ENCODE peak calls at places on chromosome 11, in seven cellular contexts. D, J, Z, V, Y, G and C are unnamed samples. For H3K4me1, the result is how much of the 10 kb centered on the place peaks cover.

GRCh38 chr11:11510939-11511338 is 110.9 kb downstream of the GALNT18 start:
- DNase-seq in D (no peak), J (peak), Z (no peak), V (no peak), Y (no peak), G (no peak), C (peak)

GRCh38 chr11:82174610-82175009 is 559.1 kb downstream of the FAM181B start:
- DNase-seq in D (no peak), J (peak), Z (no peak), V (no peak), Y (no peak), G (no peak), C (no peak)

GRCh38 chr11:68704887-68705286 is 20.5 kb downstream of the GAL start:
- DNase-seq in D (no peak), J (peak), Z (no peak), V (no peak), Y (no peak), G (no peak), C (no peak)

GRCh38 chr11:49405743-49406142 is 197.3 kb upstream of the FOLH1 start:
- DNase-seq in D (no peak), J (no peak), Z (no peak), V (no peak), Y (no peak), G (peak), C (no peak)

GRCh38 chr11:93652161-93652597 is 9.3 kb upstream of the CEP295 start:
- DNase-seq in D (peak), J (peak), Z (no peak), V (peak), Y (no peak), G (no peak), C (peak)

GRCh38 chr11:45089251-45089650 is 57.2 kb upstream of the PRDM11 start:
- DNase-seq in D (peak), J (no peak), Z (peak), V (peak), Y (no peak), G (no peak), C (peak)

GRCh38 chr11:76672431-76673163 is 2.0 kb upstream of the LRRC32 start:
- DNase-seq in D (no peak), J (no peak), Z (no peak), V (no peak), Y (no peak), G (no peak), C (no peak)

GRCh38 chr11:27514076-27514475 is 7.5 kb upstream of the LIN7C start:
- DNase-seq in D (no peak), J (no peak), Z (no peak), V (no peak), Y (no peak), G (no peak), C (no peak)

GRCh38 chr11:116052603-116053537 is 548.7 kb upstream of the CADM1 start:
- DNase-seq in D (no peak), J (peak), Z (no peak), V (no peak), Y (no peak), G (no peak), C (no peak)

GRCh38 chr11:58301576-58301975 is 33.5 kb upstream of the OR10W1 start:
- DNase-seq in D (no peak), J (no peak), Z (no peak), V (no peak), Y (no peak), G (no peak), C (no peak)

GRCh38 chr11:111725621-111726020 is 40.6 kb downstream of the PPP2R1B start:
- DNase-seq in D (no peak), J (no peak), Z (no peak), V (no peak), Y (no peak), G (no peak), C (no peak)

GRCh38 chr11:77457340-77457739 is 16.6 kb downstream of the PAK1 start:
- DNase-seq in D (no peak), J (peak), Z (no peak), V (no peak), Y (no peak), G (no peak), C (no peak)

GRCh38 chr11:9150944-9151343 is 59.5 kb upstream of the SCUBE2 start:
- DNase-seq in D (no peak), J (no peak), Z (no peak), V (peak), Y (no peak), G (no peak), C (no peak)
- H3K27ac ChIP-seq in D (peak), J (no peak), Z (no peak), V (peak), Y (no peak), G (no peak), C (no peak)

GRCh38 chr11:2690261-2690575 is 9.6 kb downstream of the KCNQ1OT1 start:
- DNase-seq in D (no peak), J (no peak), Z (peak), V (peak), Y (no peak), G (peak), C (no peak)
- H3K4me1 ChIP-seq in D (under half), J (under half), Z (under half), V (half or more), Y (under half), G (under half), C (under half)

GRCh38 chr11:33713914-33714398 is 13.3 kb upstream of the C11orf91 start:
- DNase-seq in D (no peak), J (no peak), Z (no peak), V (no peak), Y (no peak), G (no peak), C (no peak)
- H3K4me3 ChIP-seq in D (no peak), J (no peak), Z (no peak), V (no peak), Y (no peak), G (no peak), C (no peak)

DNA sequence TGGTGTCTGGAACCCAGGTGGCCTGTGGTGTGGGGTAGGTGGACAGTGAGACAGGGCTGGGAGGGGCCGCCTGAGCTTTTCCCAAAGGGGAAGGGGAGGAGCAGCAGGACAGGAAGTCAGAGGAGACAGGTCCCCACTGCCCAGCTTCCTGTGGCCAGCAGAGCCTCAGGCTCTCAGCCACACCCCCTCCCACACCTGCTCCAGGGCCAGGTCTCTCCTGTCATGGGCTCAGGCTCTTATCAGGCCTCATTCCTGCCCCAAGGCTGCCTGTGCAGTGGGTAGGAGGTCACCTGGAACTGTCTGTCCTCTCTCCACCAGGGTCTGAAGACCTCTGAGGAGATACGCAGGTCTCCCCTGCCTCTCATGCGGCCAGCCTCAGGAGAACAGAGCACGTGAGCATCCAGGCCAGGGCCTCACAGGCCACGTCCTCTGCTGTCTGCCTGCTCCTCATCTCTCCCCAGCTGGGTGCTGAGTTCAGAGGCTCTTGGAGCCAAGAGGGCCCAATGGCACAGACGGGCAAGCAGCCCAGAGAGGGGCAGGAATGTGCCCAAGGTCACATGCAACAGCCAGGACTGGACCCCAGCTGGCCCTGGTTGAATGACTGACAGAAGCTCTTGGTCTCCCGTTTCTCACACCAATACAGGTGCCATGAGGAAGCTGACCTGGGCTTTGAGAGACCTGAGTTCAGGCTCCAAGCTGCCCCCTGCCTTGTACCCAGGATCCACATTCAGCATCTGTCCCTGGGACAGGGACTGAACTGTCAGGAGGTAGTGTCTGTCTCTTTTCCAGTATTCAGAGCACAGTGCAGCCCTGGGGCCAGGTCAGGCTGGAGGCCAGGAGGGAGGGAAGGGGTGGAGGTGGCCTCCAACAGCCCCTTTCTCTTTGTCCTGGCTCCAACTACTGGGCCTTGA is 16.7 kb downstream of the STARD10 start:
- DNase-seq in D (no peak), J (no peak), Z (no peak), V (no peak), Y (no peak), G (peak), C (no peak)
- H3K27ac ChIP-seq in D (no peak), J (no peak), Z (no peak), V (no peak), Y (no peak), G (peak), C (no peak)

DNA sequence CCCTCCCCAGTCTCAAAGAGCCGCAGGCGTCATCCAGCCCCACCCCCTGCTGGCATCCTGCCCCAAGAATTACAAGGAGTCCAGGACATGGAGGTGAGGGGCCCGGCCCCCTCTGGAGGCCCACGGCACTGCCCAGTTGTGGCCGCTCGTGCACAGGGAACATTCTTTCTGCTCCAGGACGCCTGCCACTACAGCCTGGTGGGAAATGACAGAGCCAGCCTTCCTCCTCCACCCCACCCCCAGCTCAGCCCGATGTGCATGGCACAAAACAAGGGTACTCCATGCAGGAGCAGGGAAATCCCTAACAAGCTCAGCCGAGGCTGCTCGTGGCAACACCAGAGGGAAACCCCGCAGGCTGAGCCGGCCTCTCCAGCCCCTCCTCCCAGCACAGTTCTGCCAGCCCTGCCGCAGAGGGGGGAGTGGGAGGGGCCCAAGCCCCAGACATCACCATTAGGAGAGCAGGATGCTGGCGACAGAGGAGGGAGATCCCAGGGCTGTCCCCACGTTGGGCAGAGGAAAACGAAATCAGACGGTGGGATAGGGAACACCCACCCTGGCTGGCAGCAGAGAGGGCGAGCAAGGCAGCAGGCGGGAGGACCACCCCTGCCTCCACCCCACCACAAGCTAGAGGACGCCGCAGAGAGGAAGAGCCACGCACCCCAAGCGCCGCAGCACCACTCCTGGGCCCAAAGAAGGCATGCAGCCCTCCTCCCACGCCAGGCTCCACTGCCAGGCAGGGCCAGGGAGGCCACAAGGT is 10.0 kb downstream of the IGSF9B start:
- DNase-seq in D (no peak), J (peak), Z (no peak), V (no peak), Y (no peak), G (no peak), C (no peak)
- H3K4me1 ChIP-seq in D (under half), J (half or more), Z (under half), V (under half), Y (under half), G (under half), C (under half)

GRCh38 chr11:118050208-118050891 is 26.5 kb upstream of the TMPRSS4 start:
- DNase-seq in D (no peak), J (no peak), Z (no peak), V (no peak), Y (no peak), G (no peak), C (no peak)

GRCh38 chr11:118051136-118051610 is 25.7 kb upstream of the TMPRSS4 start:
- DNase-seq in D (no peak), J (no peak), Z (no peak), V (no peak), Y (no peak), G (no peak), C (no peak)

GRCh38 chr11:118051611-118052461 is 25.0 kb upstream of the TMPRSS4 start:
- DNase-seq in D (no peak), J (no peak), Z (no peak), V (no peak), Y (no peak), G (no peak), C (no peak)

GRCh38 chr11:118054712-118055640 is 21.9 kb upstream of the TMPRSS4 start:
- DNase-seq in D (no peak), J (no peak), Z (no peak), V (no peak), Y (no peak), G (no peak), C (no peak)

DNA sequence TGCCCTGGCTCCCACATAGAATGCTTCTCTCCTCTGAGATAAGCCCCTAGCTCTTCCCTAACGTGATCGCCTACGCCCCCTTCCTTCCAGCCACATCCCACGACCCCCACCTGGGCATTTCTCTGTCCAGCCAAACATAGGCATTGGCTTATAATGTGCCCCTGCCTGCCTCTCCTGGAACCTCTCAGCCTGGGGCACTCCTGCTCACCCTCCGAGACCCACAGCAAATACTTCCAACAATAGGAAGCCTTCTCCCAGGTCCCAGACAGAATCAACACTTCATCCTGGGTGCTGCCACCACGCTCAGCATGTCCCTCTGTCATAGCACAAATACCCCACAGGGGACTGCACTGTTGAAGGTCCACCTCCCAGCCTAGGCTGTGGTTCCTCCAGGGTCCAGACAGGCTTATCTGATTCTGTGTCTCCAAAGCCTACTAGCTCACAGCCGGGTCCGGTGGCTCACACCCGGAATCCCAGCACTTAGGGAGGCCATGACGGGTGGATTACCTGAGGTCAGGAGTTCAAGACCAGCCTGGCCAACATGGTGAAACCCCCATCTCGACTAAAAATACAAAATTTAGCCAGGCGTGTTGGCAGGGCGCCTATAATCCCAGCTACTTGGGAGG is 24.2 kb upstream of the TMPRSS4 start:
- DNase-seq in D (no peak), J (no peak), Z (no peak), V (no peak), Y (no peak), G (no peak), C (no peak)
- H3K4me3 ChIP-seq in D (no peak), J (no peak), Z (no peak), V (no peak), Y (no peak), G (no peak), C (no peak)

DNA sequence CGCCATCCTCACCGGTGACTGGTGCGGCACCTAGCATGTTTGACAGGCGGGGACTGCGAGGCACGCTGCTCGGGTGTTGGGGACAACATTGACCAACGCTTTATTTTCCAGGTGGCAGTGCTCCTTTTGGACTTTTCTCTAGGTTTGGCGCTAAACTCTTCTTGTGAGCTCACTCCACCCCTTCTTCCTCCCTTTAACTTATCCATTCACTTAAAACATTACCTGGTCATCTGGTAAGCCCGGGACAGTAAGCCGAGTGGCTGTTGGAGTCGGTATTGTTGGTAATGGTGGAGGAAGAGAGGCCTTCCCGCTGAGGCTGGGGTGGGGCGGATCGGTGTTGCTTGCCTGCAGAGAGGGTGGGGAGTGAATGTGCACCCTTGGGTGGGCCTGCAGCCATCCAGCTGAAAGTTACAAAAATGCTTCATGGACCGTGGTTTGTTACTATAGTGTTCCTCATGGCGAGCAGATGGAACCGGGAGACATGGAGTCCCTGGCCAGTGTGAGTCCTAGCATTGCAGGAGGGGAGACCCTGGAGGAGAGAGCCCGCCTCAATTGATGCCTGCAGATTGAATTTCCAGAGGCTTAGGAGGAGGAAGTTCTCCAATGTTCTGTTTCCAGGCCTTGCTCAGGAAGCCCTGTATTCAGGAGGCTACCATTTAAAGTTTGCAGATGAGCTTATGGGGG is 1.1 kb downstream of the NEAT1 start:
- DNase-seq in D (peak), J (no peak), Z (peak), V (no peak), Y (no peak), G (peak), C (no peak)
- H3K27ac ChIP-seq in D (peak), J (no peak), Z (peak), V (peak), Y (peak), G (peak), C (peak)